ENCODE peak calls at places on chromosomes 12 and 14, in seven cellular contexts. One of them, this sample, is unnamed.
A peak's percentile ranks its signal among the peaks of the same experiment; 100 is the strongest.

GRCh38 chr12:47303207-47303606 is 223.4 kb upstream of the AMIGO2 start:
- DNase-seq in breast epithelium: no peak
- DNase-seq in DND-41: no peak
- DNase-seq in cardiac muscle cell: no peak
- DNase-seq in stomach: no peak
- DNase-seq in psoas muscle: no peak
- DNase-seq in tibial nerve: no peak
- DNase-seq in this sample: no peak

GRCh38 chr12:84276215-84276614 is 636.4 kb downstream of the SLC6A15 start:
- DNase-seq in breast epithelium: no peak
- DNase-seq in DND-41: no peak
- DNase-seq in cardiac muscle cell: no peak
- DNase-seq in stomach: no peak
- DNase-seq in psoas muscle: no peak
- DNase-seq in tibial nerve: no peak
- DNase-seq in this sample: no peak

GRCh38 chr12:108381793-108382436 is 42.8 kb upstream of the CMKLR1 start:
- DNase-seq in breast epithelium: no peak
- DNase-seq in DND-41: peak; percentile 21
- DNase-seq in cardiac muscle cell: peak; percentile 80
- DNase-seq in stomach: no peak
- DNase-seq in psoas muscle: no peak
- DNase-seq in tibial nerve: no peak
- DNase-seq in this sample: no peak

GRCh38 chr12:50103767-50104321 is at the start of gene GPD1:
- DNase-seq in breast epithelium: peak; percentile 76
- DNase-seq in DND-41: peak; percentile 61
- DNase-seq in cardiac muscle cell: peak; percentile 75
- DNase-seq in stomach: peak; percentile 90
- DNase-seq in psoas muscle: peak; percentile 70
- DNase-seq in tibial nerve: no peak
- DNase-seq in this sample: peak; percentile 48

GRCh38 chr12:2017724-2018337 is 13.6 kb upstream of the DCP1B start:
- DNase-seq in breast epithelium: no peak
- DNase-seq in DND-41: no peak
- DNase-seq in cardiac muscle cell: no peak
- DNase-seq in stomach: no peak
- DNase-seq in psoas muscle: no peak
- DNase-seq in tibial nerve: no peak
- DNase-seq in this sample: no peak

GRCh38 chr14:77470192-77470870 is 12.4 kb downstream of the AHSA1 start:
- DNase-seq in breast epithelium: no peak
- DNase-seq in DND-41: no peak
- DNase-seq in cardiac muscle cell: no peak
- DNase-seq in stomach: no peak
- DNase-seq in psoas muscle: no peak
- DNase-seq in tibial nerve: no peak
- DNase-seq in this sample: no peak

GRCh38 chr14:68820999-68821683 is 28.3 kb upstream of the ZFP36L1 start:
- DNase-seq in breast epithelium: no peak
- DNase-seq in DND-41: no peak
- DNase-seq in cardiac muscle cell: no peak
- DNase-seq in stomach: no peak
- DNase-seq in psoas muscle: no peak
- DNase-seq in tibial nerve: no peak
- DNase-seq in this sample: no peak

GRCh38 chr14:77375164-77375950 is 1.5 kb downstream of the TMED8 start:
- DNase-seq in breast epithelium: no peak
- DNase-seq in DND-41: peak; percentile 21
- DNase-seq in cardiac muscle cell: no peak
- DNase-seq in stomach: no peak
- DNase-seq in psoas muscle: no peak
- DNase-seq in tibial nerve: no peak
- DNase-seq in this sample: no peak

GRCh38 chr14:105455766-105456660 is 18.6 kb upstream of the CRIP2 start:
- DNase-seq in breast epithelium: no peak
- DNase-seq in DND-41: no peak
- DNase-seq in cardiac muscle cell: no peak
- DNase-seq in stomach: no peak
- DNase-seq in psoas muscle: no peak
- DNase-seq in tibial nerve: no peak
- DNase-seq in this sample: no peak

GRCh38 chr12:115144425-115144824 is 460.4 kb upstream of the TBX3 start:
- DNase-seq in breast epithelium: no peak
- DNase-seq in DND-41: no peak
- DNase-seq in cardiac muscle cell: no peak
- DNase-seq in stomach: no peak
- DNase-seq in psoas muscle: no peak
- DNase-seq in tibial nerve: no peak
- DNase-seq in this sample: no peak

GRCh38 chr12:108729612-108730336 is 1.5 kb downstream of the CORO1C start:
- DNase-seq in breast epithelium: no peak
- DNase-seq in DND-41: no peak
- DNase-seq in cardiac muscle cell: peak; percentile 29
- DNase-seq in stomach: no peak
- DNase-seq in psoas muscle: no peak
- DNase-seq in tibial nerve: no peak
- DNase-seq in this sample: no peak

GRCh38 chr14:102525213-102526143 is 15.9 kb upstream of the ANKRD9 start:
- DNase-seq in breast epithelium: no peak
- DNase-seq in DND-41: peak; percentile 59
- DNase-seq in cardiac muscle cell: no peak
- DNase-seq in stomach: no peak
- DNase-seq in psoas muscle: peak; percentile 25
- DNase-seq in tibial nerve: peak; percentile 38
- DNase-seq in this sample: no peak

GRCh38 chr12:33546004-33546403 is 106.4 kb upstream of the SYT10 start:
- DNase-seq in breast epithelium: no peak
- DNase-seq in DND-41: no peak
- DNase-seq in cardiac muscle cell: no peak
- DNase-seq in stomach: no peak
- DNase-seq in psoas muscle: no peak
- DNase-seq in tibial nerve: no peak
- DNase-seq in this sample: no peak

GRCh38 chr12:68109444-68110217 is 49.9 kb downstream of the IFNG start:
- DNase-seq in breast epithelium: no peak
- DNase-seq in DND-41: no peak
- DNase-seq in cardiac muscle cell: no peak
- DNase-seq in stomach: no peak
- DNase-seq in psoas muscle: no peak
- DNase-seq in tibial nerve: no peak
- DNase-seq in this sample: no peak

GRCh38 chr14:65849558-65849957 is 437.0 kb downstream of the FUT8 start:
- DNase-seq in breast epithelium: no peak
- DNase-seq in DND-41: peak; percentile 50
- DNase-seq in cardiac muscle cell: peak; percentile 38
- DNase-seq in stomach: no peak
- DNase-seq in psoas muscle: no peak
- DNase-seq in tibial nerve: no peak
- DNase-seq in this sample: peak; percentile 62

GRCh38 chr12:51388066-51388799 is 3.0 kb downstream of the GALNT6 start:
- DNase-seq in breast epithelium: peak; percentile 68
- DNase-seq in DND-41: peak; percentile 71
- DNase-seq in cardiac muscle cell: no peak
- DNase-seq in stomach: no peak
- DNase-seq in psoas muscle: no peak
- DNase-seq in tibial nerve: no peak
- DNase-seq in this sample: no peak

GRCh38 chr12:132315951-132316350 is 13.4 kb downstream of the GALNT9 start:
- DNase-seq in breast epithelium: no peak
- DNase-seq in DND-41: no peak
- DNase-seq in cardiac muscle cell: no peak
- DNase-seq in stomach: no peak
- DNase-seq in psoas muscle: peak; percentile 2
- DNase-seq in tibial nerve: no peak
- DNase-seq in this sample: no peak

GRCh38 chr14:26444745-26445144 is 153.1 kb downstream of the NOVA1 start:
- DNase-seq in breast epithelium: no peak
- DNase-seq in DND-41: peak; percentile 4
- DNase-seq in cardiac muscle cell: peak; percentile 71
- DNase-seq in stomach: no peak
- DNase-seq in psoas muscle: no peak
- DNase-seq in tibial nerve: no peak
- DNase-seq in this sample: no peak

GRCh38 chr14:36652542-36653201 is 9.0 kb upstream of the PAX9 start:
- DNase-seq in breast epithelium: no peak
- DNase-seq in DND-41: no peak
- DNase-seq in cardiac muscle cell: no peak
- DNase-seq in stomach: no peak
- DNase-seq in psoas muscle: no peak
- DNase-seq in tibial nerve: no peak
- DNase-seq in this sample: no peak

GRCh38 chr14:95323361-95323760 is 3.7 kb upstream of the CLMN start:
- DNase-seq in breast epithelium: no peak
- DNase-seq in DND-41: no peak
- DNase-seq in cardiac muscle cell: no peak
- DNase-seq in stomach: no peak
- DNase-seq in psoas muscle: no peak
- DNase-seq in tibial nerve: no peak
- DNase-seq in this sample: no peak

GRCh38 chr14:78902010-78902623 is 731.9 kb downstream of the NRXN3 start:
- DNase-seq in breast epithelium: no peak
- DNase-seq in DND-41: peak; percentile 14
- DNase-seq in cardiac muscle cell: peak; percentile 74
- DNase-seq in stomach: peak; percentile 31
- DNase-seq in psoas muscle: no peak
- DNase-seq in tibial nerve: no peak
- DNase-seq in this sample: no peak
- TF ChIP-seq CTCF in breast epithelium: no peak
- TF ChIP-seq CTCF in DND-41: peak; percentile 61
- TF ChIP-seq CTCF in cardiac muscle cell: peak; percentile 68
- TF ChIP-seq CTCF in stomach: no peak
- TF ChIP-seq CTCF in psoas muscle: peak; percentile 5
- TF ChIP-seq CTCF in tibial nerve: no peak
- TF ChIP-seq CTCF in this sample: peak; percentile 77

GRCh38 chr12:76763746-76764675 is at the start of gene ZDHHC17:
- DNase-seq in breast epithelium: peak; percentile 86
- DNase-seq in DND-41: peak; percentile 96
- DNase-seq in cardiac muscle cell: peak; percentile 92
- DNase-seq in stomach: peak; percentile 92
- DNase-seq in psoas muscle: peak; percentile 94
- DNase-seq in tibial nerve: peak; percentile 80
- DNase-seq in this sample: peak; percentile 42
- TF ChIP-seq CTCF in breast epithelium: no peak
- TF ChIP-seq CTCF in DND-41: no peak
- TF ChIP-seq CTCF in cardiac muscle cell: no peak
- TF ChIP-seq CTCF in stomach: no peak
- TF ChIP-seq CTCF in psoas muscle: no peak
- TF ChIP-seq CTCF in tibial nerve: no peak
- TF ChIP-seq CTCF in this sample: no peak

GRCh38 chr14:75881986-75882385 is 99.8 kb downstream of the TGFB3 start:
- DNase-seq in breast epithelium: no peak
- DNase-seq in DND-41: no peak
- DNase-seq in cardiac muscle cell: no peak
- DNase-seq in stomach: no peak
- DNase-seq in psoas muscle: no peak
- DNase-seq in tibial nerve: no peak
- DNase-seq in this sample: no peak

GRCh38 chr14:75885829-75886228 is 96.0 kb downstream of the TGFB3 start:
- DNase-seq in breast epithelium: no peak
- DNase-seq in DND-41: no peak
- DNase-seq in cardiac muscle cell: no peak
- DNase-seq in stomach: no peak
- DNase-seq in psoas muscle: no peak
- DNase-seq in tibial nerve: no peak
- DNase-seq in this sample: no peak

GRCh38 chr14:75886661-75887348 is 95.0 kb downstream of the TGFB3 start:
- DNase-seq in breast epithelium: no peak
- DNase-seq in DND-41: no peak
- DNase-seq in cardiac muscle cell: no peak
- DNase-seq in stomach: no peak
- DNase-seq in psoas muscle: no peak
- DNase-seq in tibial nerve: no peak
- DNase-seq in this sample: no peak

GRCh38 chr14:75880512-75880911 is 101.3 kb downstream of the TGFB3 start:
- DNase-seq in breast epithelium: no peak
- DNase-seq in DND-41: no peak
- DNase-seq in cardiac muscle cell: no peak
- DNase-seq in stomach: no peak
- DNase-seq in psoas muscle: no peak
- DNase-seq in tibial nerve: no peak
- DNase-seq in this sample: no peak

DNA sequence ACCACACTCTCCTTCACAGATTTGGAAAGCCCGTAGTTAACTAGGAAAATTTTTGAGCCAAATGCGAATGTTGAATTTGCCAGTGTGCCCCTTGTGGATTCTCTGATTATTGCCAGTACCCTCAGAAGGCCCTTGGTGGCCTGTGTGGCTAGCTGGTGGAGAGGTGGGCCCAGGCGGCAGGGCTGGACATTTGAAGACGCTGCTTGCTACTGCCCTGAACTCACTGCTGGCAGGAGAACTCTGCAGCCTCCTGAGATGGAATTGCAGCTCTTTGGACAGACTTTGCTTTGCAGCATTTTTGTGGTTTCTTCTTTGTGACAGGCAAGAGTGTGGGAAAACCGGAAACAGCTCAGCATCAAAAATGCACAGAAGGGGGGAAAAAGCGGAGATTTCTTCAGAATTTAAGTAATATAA is 97.6 kb downstream of the TGFB3 start:
- DNase-seq in breast epithelium: no peak
- DNase-seq in DND-41: no peak
- DNase-seq in cardiac muscle cell: no peak
- DNase-seq in stomach: no peak
- DNase-seq in psoas muscle: no peak
- DNase-seq in tibial nerve: no peak
- DNase-seq in this sample: no peak
- TF ChIP-seq CTCF in breast epithelium: no peak
- TF ChIP-seq CTCF in DND-41: peak; percentile 40
- TF ChIP-seq CTCF in cardiac muscle cell: peak; percentile 39
- TF ChIP-seq CTCF in stomach: no peak
- TF ChIP-seq CTCF in psoas muscle: peak; percentile 11
- TF ChIP-seq CTCF in tibial nerve: no peak
- TF ChIP-seq CTCF in this sample: peak; percentile 3

GRCh38 chr14:41607966-41608663 is 1.4 kb downstream of the LRFN5 start:
- DNase-seq in breast epithelium: no peak
- DNase-seq in DND-41: no peak
- DNase-seq in cardiac muscle cell: peak; percentile 32
- DNase-seq in stomach: no peak
- DNase-seq in psoas muscle: peak; percentile 21
- DNase-seq in tibial nerve: no peak
- DNase-seq in this sample: no peak

GRCh38 chr14:41605550-41606248 is 977 bp upstream of the LRFN5 start:
- DNase-seq in breast epithelium: no peak
- DNase-seq in DND-41: no peak
- DNase-seq in cardiac muscle cell: peak; percentile 72
- DNase-seq in stomach: no peak
- DNase-seq in psoas muscle: no peak
- DNase-seq in tibial nerve: no peak
- DNase-seq in this sample: no peak

GRCh38 chr14:41607119-41607785 is 576 bp downstream of the LRFN5 start:
- DNase-seq in breast epithelium: no peak
- DNase-seq in DND-41: no peak
- DNase-seq in cardiac muscle cell: no peak
- DNase-seq in stomach: no peak
- DNase-seq in psoas muscle: no peak
- DNase-seq in tibial nerve: no peak
- DNase-seq in this sample: no peak

GRCh38 chr14:41604793-41605534 is 1.7 kb upstream of the LRFN5 start:
- DNase-seq in breast epithelium: peak; percentile 51
- DNase-seq in DND-41: no peak
- DNase-seq in cardiac muscle cell: peak; percentile 86
- DNase-seq in stomach: no peak
- DNase-seq in psoas muscle: peak; percentile 35
- DNase-seq in tibial nerve: peak; percentile 35
- DNase-seq in this sample: no peak

GRCh38 chr14:41606249-41607118 is at the start of gene LRFN5:
- DNase-seq in breast epithelium: no peak
- DNase-seq in DND-41: no peak
- DNase-seq in cardiac muscle cell: peak; percentile 69
- DNase-seq in stomach: no peak
- DNase-seq in psoas muscle: peak; percentile 36
- DNase-seq in tibial nerve: no peak
- DNase-seq in this sample: no peak
- TF ChIP-seq CTCF in breast epithelium: no peak
- TF ChIP-seq CTCF in DND-41: no peak
- TF ChIP-seq CTCF in cardiac muscle cell: no peak
- TF ChIP-seq CTCF in stomach: no peak
- TF ChIP-seq CTCF in psoas muscle: no peak
- TF ChIP-seq CTCF in tibial nerve: no peak
- TF ChIP-seq CTCF in this sample: no peak